ENCODE peak calls at places on chromosome 1, in seven cellular contexts. X, V, Y, H, A, U and K are unnamed samples.

GRCh38 chr1:220281159-220281574 is 8.9 kb upstream of the RAB3GAP2 start:
- DNase-seq in X (no peak), V (peak; percentile 33), Y (peak; percentile 5), H (no peak), A (no peak), U (no peak), K (no peak)

GRCh38 chr1:230067441-230067870 is 418 bp downstream of the GALNT2 start:
- DNase-seq in X (no peak), V (no peak), Y (no peak), H (no peak), A (no peak), U (no peak), K (peak; percentile 41)

GRCh38 chr1:45542591-45542990 is 8.0 kb upstream of the AKR1A1 start:
- DNase-seq in X (no peak), V (no peak), Y (no peak), H (no peak), A (no peak), U (no peak), K (no peak)

GRCh38 chr1:38361566-38361965 is 315.0 kb upstream of the POU3F1 start:
- DNase-seq in X (no peak), V (no peak), Y (no peak), H (no peak), A (no peak), U (no peak), K (no peak)

GRCh38 chr1:175128523-175128922 is 60.9 kb downstream of the TNN start:
- DNase-seq in X (no peak), V (no peak), Y (no peak), H (no peak), A (no peak), U (no peak), K (no peak)

GRCh38 chr1:198018529-198018928 is 101.4 kb downstream of the LHX9 start:
- DNase-seq in X (no peak), V (no peak), Y (no peak), H (no peak), A (no peak), U (no peak), K (no peak)

GRCh38 chr1:197725044-197725443 is 50.2 kb downstream of the DENND1B start:
- DNase-seq in X (no peak), V (no peak), Y (no peak), H (no peak), A (no peak), U (no peak), K (peak; percentile 20)

GRCh38 chr1:10803971-10804820 is 7.8 kb upstream of the CASZ1 start:
- DNase-seq in X (no peak), V (peak; percentile 98), Y (peak; percentile 20), H (no peak), A (no peak), U (no peak), K (no peak)

GRCh38 chr1:66607458-66607857 is 73.5 kb downstream of the SGIP1 start:
- DNase-seq in X (no peak), V (no peak), Y (no peak), H (no peak), A (no peak), U (no peak), K (no peak)

GRCh38 chr1:145946477-145946986 is 11.3 kb downstream of the LIX1L start:
- DNase-seq in X (no peak), V (no peak), Y (no peak), H (no peak), A (no peak), U (no peak), K (no peak)

GRCh38 chr1:183822081-183822611 is 17.2 kb downstream of the RGL1 start:
- DNase-seq in X (no peak), V (no peak), Y (no peak), H (no peak), A (no peak), U (no peak), K (no peak)

GRCh38 chr1:36161656-36162531 is 5.9 kb downstream of the MAP7D1 start:
- DNase-seq in X (no peak), V (no peak), Y (no peak), H (peak; percentile 41), A (peak; percentile 35), U (peak; percentile 37), K (peak; percentile 89)

GRCh38 chr1:168627370-168627769 is 51.0 kb downstream of the XCL1 start:
- DNase-seq in X (no peak), V (no peak), Y (no peak), H (no peak), A (no peak), U (no peak), K (no peak)

GRCh38 chr1:229984992-229985985 is 81.7 kb upstream of the GALNT2 start:
- DNase-seq in X (no peak), V (no peak), Y (no peak), H (no peak), A (no peak), U (no peak), K (no peak)